ENCODE peak calls at places on chromosomes 2 and 18, in five cellular contexts. O, A, N, G and D are unnamed samples.

GRCh38 chr18:2846638-2847340 is at the start of gene EMILIN2:
- DNase-seq in N (peak; percentile 32), A (peak; percentile 14), O (no peak), G (peak; percentile 75), D (peak; percentile 16)

GRCh38 chr2:226796012-226796839 is 3.4 kb downstream of the IRS1 start:
- DNase-seq in A (peak; percentile 14), G (no peak), N (no peak), O (no peak), D (no peak)

GRCh38 chr2:160634436-160634835 is 140.8 kb upstream of the RBMS1 start:
- DNase-seq in O (no peak), G (no peak), N (no peak), A (no peak), D (no peak)

GRCh38 chr2:204896146-204896545 is 350.9 kb downstream of the PARD3B start:
- DNase-seq in G (no peak), O (no peak), N (no peak), A (no peak), D (no peak)

GRCh38 chr18:34600118-34600517 is 110.0 kb upstream of the DTNA start:
- DNase-seq in O (no peak), A (peak; percentile 53), G (no peak), N (no peak), D (peak; percentile 73)

GRCh38 chr2:151668737-151669136 is 65.5 kb downstream of the NEB start:
- DNase-seq in A (no peak), O (no peak), G (peak; percentile 61), N (no peak), D (no peak)

GRCh38 chr2:21413082-21413481 is 289.3 kb downstream of the TDRD15 start:
- DNase-seq in N (no peak), G (no peak), A (peak; percentile 85), O (no peak), D (no peak)

GRCh38 chr18:74303936-74304335 is 11.7 kb upstream of the C18orf63 start:
- DNase-seq in O (peak; percentile 57), A (peak; percentile 25), N (no peak), G (no peak), D (peak; percentile 73)

GRCh38 chr2:235144291-235144690 is 192.5 kb downstream of the SH3BP4 start:
- DNase-seq in A (no peak), O (no peak), G (no peak), N (no peak), D (no peak)

GRCh38 chr2:88554189-88554588 is 73.1 kb downstream of the EIF2AK3 start:
- DNase-seq in G (peak; percentile 63), A (no peak), N (no peak), O (no peak), D (peak; percentile 31)

GRCh38 chr2:96131152-96131817 is 7.0 kb downstream of the ASTL start:
- DNase-seq in G (no peak), O (no peak), N (no peak), A (no peak), D (no peak)

GRCh38 chr2:1728821-1729220 is 15.5 kb downstream of the PXDN start:
- DNase-seq in N (peak; percentile 7), G (peak; percentile 79), A (peak; percentile 62), O (no peak), D (peak; percentile 37)

GRCh38 chr2:104521247-104521646 is 332.7 kb upstream of the POU3F3 start:
- DNase-seq in N (no peak), O (no peak), A (no peak), G (peak; percentile 81), D (no peak)

GRCh38 chr2:8522682-8523081 is 159.2 kb upstream of the ID2 start:
- DNase-seq in A (no peak), O (no peak), G (no peak), N (no peak), D (no peak)

GRCh38 chr2:10844083-10844482 is 31.5 kb upstream of the PDIA6 start:
- DNase-seq in A (peak; percentile 38), O (peak; percentile 8), G (peak; percentile 90), N (no peak), D (peak; percentile 15)

GRCh38 chr2:50746526-50746925 is 285.4 kb downstream of the NRXN1 start:
- DNase-seq in N (no peak), G (peak; percentile 67), O (no peak), A (peak; percentile 27), D (peak; percentile 31)

GRCh38 chr18:3207565-3207964 is 12.2 kb downstream of the MYOM1 start:
- DNase-seq in O (peak; percentile 24), N (no peak), G (no peak), A (peak; percentile 20), D (peak; percentile 77)

GRCh38 chr2:168635065-168635577 is 167.3 kb upstream of the NOSTRIN start:
- DNase-seq in O (peak; percentile 25), A (peak; percentile 33), G (peak; percentile 27), N (no peak), D (no peak)

GRCh38 chr18:55189972-55190371 is 230.7 kb upstream of the CCDC68 start:
- DNase-seq in A (no peak), N (no peak), O (no peak), G (peak; percentile 58), D (no peak)

GRCh38 chr2:194060269-194060668 is 1596.8 kb upstream of the SLC39A10 start:
- DNase-seq in N (no peak), G (no peak), A (no peak), O (no peak), D (no peak)

GRCh38 chr2:99863914-99864273 is 278.5 kb downstream of the AFF3 start:
- DNase-seq in O (no peak), G (no peak), A (peak; percentile 28), N (no peak), D (no peak)

GRCh38 chr18:79489048-79489899 is 93.5 kb downstream of the NFATC1 start:
- DNase-seq in O (no peak), G (no peak), A (no peak), N (no peak), D (no peak)

DNA sequence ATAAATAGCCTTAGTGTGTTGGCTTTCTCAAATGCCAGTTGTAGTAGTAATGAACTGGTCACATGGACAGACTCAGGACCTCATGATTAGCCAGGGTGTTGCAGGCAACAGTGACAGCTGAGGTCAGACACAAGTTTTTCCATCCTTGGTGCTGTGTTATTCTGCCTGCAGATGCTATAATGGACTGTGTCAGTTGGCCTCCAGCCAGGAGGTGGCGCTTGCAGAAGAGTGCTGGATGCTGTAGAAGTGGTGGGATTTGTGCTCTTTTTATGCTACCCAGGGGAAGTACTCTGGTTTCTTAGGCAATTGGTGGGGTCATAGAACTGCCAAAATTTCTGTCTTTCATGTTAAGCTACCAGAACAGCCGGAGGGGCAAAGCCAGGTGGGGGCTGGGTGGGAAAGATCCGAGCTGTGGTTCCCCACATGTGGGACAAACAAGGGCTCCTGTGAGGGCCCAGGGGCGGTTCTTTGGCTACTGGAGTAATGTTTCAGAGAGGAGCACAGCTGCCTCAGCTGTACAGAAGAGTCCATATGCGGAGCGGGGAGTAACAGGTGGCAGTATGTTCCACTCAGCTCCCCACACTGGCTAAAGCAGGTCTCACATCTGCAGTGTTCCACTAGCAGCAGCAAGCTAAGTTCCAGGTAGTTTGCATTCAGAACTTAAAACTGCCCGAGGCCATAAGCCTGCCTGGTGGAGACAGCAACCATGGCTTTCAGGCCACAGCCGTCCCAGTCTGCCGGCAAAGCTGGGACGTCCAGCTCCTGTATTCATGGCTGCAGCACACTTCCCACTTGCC is 104.4 kb downstream of the GULP1 start:
- DNase-seq in G (peak; percentile 55), A (no peak), N (no peak), O (no peak), D (no peak)
- TF ChIP-seq CTCF in G (peak; percentile 69), A (no peak), N (no peak), O (no peak), D (no peak)

DNA sequence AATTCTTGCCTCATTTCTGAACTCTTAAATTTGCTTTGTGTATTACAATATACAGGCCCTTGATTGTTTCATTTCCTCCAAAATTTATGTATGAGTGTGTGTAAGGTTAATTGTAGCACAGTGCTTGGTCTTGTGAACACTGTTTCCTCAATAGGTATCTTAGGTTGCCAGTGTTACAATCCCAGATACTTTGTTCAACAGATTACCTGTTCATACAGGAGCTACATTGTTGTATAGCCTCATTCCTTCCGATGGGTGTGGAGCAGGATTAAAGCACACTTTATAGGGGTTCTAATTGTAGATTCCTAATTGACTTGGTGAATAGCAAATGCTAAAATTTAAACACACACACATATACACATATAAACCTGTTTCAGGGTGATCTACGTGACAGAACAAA is 10.7 kb downstream of the RBBP8 start:
- DNase-seq in O (no peak), N (no peak), G (no peak), A (no peak), D (no peak)
- TF ChIP-seq CTCF in O (no peak), N (no peak), G (no peak), A (no peak), D (no peak)

DNA sequence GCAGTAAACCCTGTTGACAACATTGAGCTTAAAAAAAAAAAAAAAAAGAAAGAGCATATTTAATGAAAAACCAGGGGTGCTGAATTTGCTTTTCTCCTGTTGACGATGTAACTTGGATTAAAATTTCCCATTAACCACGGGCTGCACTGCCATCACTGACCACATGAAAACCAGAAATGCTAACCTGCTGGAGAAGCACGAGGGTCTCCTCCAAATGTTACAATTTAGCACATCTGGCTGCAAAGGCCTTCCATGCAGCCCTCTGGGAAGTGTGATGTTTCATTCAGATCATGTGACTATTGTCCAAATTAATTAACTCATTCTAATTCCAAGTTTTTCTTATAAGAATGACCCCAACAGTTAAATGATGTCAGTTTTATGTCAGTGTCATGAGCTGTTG is 26.9 kb upstream of the SERPINB12 start:
- DNase-seq in G (peak; percentile 54), N (no peak), A (no peak), O (no peak), D (no peak)
- TF ChIP-seq CTCF in G (peak; percentile 2), N (peak; percentile 14), A (no peak), O (no peak), D (no peak)

DNA sequence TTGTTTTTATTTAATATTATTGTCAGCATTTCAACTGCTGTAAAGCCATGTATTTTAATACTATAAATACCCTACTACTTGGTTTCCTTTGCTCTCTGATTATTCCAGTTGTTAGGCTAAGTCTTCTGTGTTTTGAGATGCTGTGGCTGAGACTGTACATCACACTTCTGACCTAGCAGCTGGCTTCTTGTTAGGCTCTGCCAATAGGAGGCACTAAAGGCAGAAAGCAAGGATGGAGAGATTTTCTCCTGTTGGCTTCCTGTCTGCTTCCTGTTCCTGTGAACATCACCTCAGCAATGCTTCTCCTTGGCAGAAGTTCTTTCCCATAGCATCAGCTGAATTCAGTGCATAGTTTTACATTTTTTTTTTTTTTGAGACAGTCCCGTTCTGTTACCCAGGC is 68.3 kb upstream of the YPEL5 start:
- DNase-seq in N (no peak), O (no peak), A (peak; percentile 5), G (peak; percentile 16), D (no peak)
- TF ChIP-seq CTCF in N (no peak), O (no peak), A (no peak), G (peak; percentile 52), D (no peak)

DNA sequence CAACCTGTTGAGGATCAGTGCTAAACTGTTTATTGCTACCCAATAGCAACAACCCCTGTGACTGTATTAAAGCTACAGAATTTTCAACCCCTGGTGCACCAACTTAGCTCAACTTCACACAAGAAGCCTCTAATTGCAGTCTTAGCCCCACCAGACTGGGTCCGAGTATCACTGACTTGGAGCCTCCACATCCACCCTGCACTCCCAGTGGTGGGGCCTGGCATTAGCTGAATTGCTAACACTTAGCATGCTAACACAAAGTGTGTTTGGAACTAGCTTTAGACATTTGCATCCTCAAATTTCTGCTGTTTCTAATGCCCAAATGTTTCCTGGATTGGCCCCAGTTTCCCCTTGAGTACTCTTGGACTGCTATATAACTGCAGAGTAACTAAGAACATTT is 298.6 kb downstream of the AGPS start:
- DNase-seq in G (peak; percentile 41), O (no peak), N (no peak), A (no peak), D (no peak)
- TF ChIP-seq CTCF in G (no peak), O (no peak), N (no peak), A (no peak), D (no peak)